ENCODE peak calls at places on chromosome 20, in six cellular contexts. C is CD8-positive, alpha-beta T cell; K is left ventricle myocardium inferior; N is mucosa of descending colon; X is PC-3; S is psoas muscle. I is an unnamed sample. For H3K4me1, the result is how much of the 10 kb centered on the place peaks cover.

GRCh38 chr20:1211954-1212497 is 8.8 kb downstream of the C20orf202 start:
- DNase-seq in C (no peak), K (no peak), N (no peak), X (no peak), S (no peak), I (no peak)

GRCh38 chr20:19212524-19213502 is at the start of gene SLC24A3:
- DNase-seq in C (no peak), K (peak), N (peak), X (peak), S (peak), I (no peak)

GRCh38 chr20:18225652-18226051 is 62.7 kb upstream of the ZNF133 start:
- DNase-seq in C (no peak), K (no peak), N (no peak), X (no peak), S (no peak), I (no peak)

GRCh38 chr20:57061058-57061900 is 205.2 kb downstream of the BMP7 start:
- DNase-seq in C (no peak), K (no peak), N (no peak), X (peak), S (no peak), I (no peak)

GRCh38 chr20:48198951-48199431 is 413.7 kb upstream of the SULF2 start:
- DNase-seq in C (no peak), K (no peak), N (no peak), X (peak), S (peak), I (no peak)

GRCh38 chr20:62571667-62572344 is 70.5 kb upstream of the SLCO4A1 start:
- DNase-seq in C (no peak), K (no peak), N (no peak), X (peak), S (peak), I (no peak)

GRCh38 chr20:35318502-35319157 is 26.4 kb upstream of the FAM83C start:
- DNase-seq in C (no peak), K (no peak), N (peak), X (peak), S (no peak), I (peak)

GRCh38 chr20:56091635-56092180 is 86.4 kb upstream of the CBLN4 start:
- DNase-seq in C (no peak), K (no peak), N (no peak), X (peak), S (no peak), I (no peak)

GRCh38 chr20:4645621-4646020 is 76.1 kb upstream of the PRND start:
- DNase-seq in C (no peak), K (no peak), N (no peak), X (no peak), S (no peak), I (no peak)

GRCh38 chr20:330233-331149 is 5.1 kb downstream of the SOX12 start:
- DNase-seq in C (no peak), K (no peak), N (no peak), X (peak), S (peak), I (peak)

GRCh38 chr20:31720486-31721407 is 1.9 kb downstream of the BCL2L1 start:
- DNase-seq in C (no peak), K (no peak), N (peak), X (peak), S (no peak), I (no peak)

GRCh38 chr20:8664778-8665177 is 404.1 kb upstream of the PLCB4 start:
- DNase-seq in C (no peak), K (no peak), N (no peak), X (no peak), S (no peak), I (no peak)

GRCh38 chr20:61217848-61218247 is 34.2 kb upstream of the CDH4 start:
- DNase-seq in C (no peak), K (no peak), N (no peak), X (no peak), S (no peak), I (no peak)

GRCh38 chr20:17925940-17926300 is 42.7 kb downstream of the SNX5 start:
- DNase-seq in C (no peak), K (no peak), N (no peak), X (no peak), S (no peak), I (no peak)

GRCh38 chr20:16173044-16173443 is 400.2 kb downstream of the KIF16B start:
- DNase-seq in C (no peak), K (no peak), N (no peak), X (peak), S (no peak), I (no peak)

GRCh38 chr20:16175322-16175721 is 397.9 kb downstream of the KIF16B start:
- DNase-seq in C (no peak), K (no peak), N (no peak), X (no peak), S (no peak), I (no peak)

GRCh38 chr20:16179919-16180318 is 393.3 kb downstream of the KIF16B start:
- DNase-seq in C (no peak), K (no peak), N (no peak), X (no peak), S (no peak), I (no peak)

DNA sequence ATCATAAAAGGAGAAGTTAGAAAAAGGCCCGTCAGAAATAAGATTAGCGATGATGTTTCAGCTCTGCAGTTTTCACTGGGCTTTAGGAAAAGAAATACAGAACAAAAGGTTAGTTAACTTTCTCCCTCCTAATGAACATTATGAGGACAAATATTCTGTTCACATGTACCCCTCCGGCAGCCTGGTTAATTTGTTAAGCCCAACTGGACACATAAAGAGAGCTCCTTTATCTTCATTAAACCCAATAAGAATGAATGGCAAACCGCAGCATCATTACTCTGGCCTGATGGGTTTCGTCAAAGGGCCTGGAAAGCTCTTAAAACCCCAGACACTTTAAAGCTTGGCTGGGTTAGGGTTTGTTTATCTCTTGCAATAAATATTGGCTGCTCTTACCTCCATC is 394.6 kb downstream of the KIF16B start:
- DNase-seq in C (no peak), K (no peak), N (no peak), X (no peak), S (no peak), I (no peak)
- H3K4me1 ChIP-seq in C (under half), K (under half), N (under half), X (under half), S (under half), I (under half)

GRCh38 chr20:53914091-53914860 is 156.1 kb downstream of the BCAS1 start:
- DNase-seq in C (no peak), K (no peak), N (no peak), X (peak), S (no peak), I (peak)

GRCh38 chr20:53914861-53915458 is 155.4 kb downstream of the BCAS1 start:
- DNase-seq in C (no peak), K (no peak), N (no peak), X (no peak), S (no peak), I (no peak)

GRCh38 chr20:53907968-53908751 is 162.2 kb downstream of the BCAS1 start:
- DNase-seq in C (no peak), K (no peak), N (no peak), X (no peak), S (no peak), I (no peak)

GRCh38 chr20:53910312-53911002 is 159.9 kb downstream of the BCAS1 start:
- DNase-seq in C (no peak), K (no peak), N (no peak), X (no peak), S (no peak), I (no peak)

DNA sequence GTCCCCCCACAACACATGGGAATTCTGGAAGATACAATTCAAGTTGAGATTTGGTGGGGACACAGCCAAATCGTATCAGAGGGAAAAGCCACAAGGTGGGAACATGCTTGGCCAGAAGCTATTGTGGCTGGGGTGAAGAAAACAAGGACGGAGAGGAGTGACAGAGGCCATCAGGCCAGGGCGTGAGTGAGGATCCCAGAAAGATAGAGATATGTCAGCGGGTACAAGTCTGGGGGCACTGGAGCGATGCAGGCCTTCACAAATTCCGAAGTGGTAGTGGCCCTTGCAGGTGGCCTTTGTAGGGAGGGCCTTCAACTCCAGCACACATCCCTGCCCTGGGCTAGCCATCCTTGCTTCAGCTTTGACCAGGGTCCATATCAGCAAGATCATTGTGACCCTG is 159.1 kb downstream of the BCAS1 start:
- DNase-seq in C (no peak), K (no peak), N (peak), X (no peak), S (no peak), I (no peak)
- H3K4me1 ChIP-seq in C (under half), K (under half), N (under half), X (half or more), S (under half), I (under half)

GRCh38 chr20:25543068-25543467 is 42.3 kb downstream of the NINL start:
- DNase-seq in C (no peak), K (no peak), N (no peak), X (peak), S (no peak), I (peak)
- H3K4me1 ChIP-seq in C (under half), K (under half), N (under half), X (under half), S (under half), I (under half)

DNA sequence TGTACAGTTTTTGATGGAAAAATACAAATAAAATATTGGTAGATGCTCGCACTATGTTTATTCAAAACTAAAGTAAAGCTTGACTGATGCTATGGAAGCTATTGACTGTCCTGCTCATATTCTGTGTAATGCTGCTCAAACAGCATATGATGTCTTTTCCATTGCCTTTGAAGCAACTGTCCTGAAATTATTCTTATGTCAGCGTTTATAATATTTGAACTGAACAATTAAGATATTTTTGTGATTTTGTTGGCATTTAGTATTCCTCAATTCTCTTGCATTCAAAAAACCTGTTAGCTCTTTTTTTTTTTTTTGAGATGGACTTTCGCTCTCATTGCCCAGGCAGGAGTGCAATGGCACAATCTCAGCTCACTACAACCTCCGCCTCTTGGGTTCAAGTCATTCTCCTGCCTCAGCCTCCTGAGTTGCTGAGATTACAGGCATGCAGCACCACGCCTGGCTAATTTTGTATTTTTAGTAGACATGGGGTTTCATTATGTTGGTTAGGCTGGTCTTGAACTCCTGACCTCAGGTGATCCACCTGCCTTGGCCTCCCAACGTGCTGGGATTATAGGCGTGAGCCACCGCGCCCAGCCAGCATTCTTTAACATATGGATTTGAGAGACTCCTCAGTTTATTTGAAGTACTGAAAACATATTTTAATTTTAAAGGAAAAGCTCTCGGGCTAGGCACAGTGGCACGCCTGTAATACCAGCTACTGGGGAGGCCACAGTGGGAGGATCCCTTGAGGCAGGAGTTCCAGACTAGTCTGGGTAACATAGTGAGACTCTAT is 5.3 kb upstream of the DNAAF9 start:
- DNase-seq in C (no peak), K (no peak), N (no peak), X (no peak), S (no peak), I (no peak)
- H3K4me1 ChIP-seq in C (under half), K (under half), N (under half), X (under half), S (under half), I (under half)

DNA sequence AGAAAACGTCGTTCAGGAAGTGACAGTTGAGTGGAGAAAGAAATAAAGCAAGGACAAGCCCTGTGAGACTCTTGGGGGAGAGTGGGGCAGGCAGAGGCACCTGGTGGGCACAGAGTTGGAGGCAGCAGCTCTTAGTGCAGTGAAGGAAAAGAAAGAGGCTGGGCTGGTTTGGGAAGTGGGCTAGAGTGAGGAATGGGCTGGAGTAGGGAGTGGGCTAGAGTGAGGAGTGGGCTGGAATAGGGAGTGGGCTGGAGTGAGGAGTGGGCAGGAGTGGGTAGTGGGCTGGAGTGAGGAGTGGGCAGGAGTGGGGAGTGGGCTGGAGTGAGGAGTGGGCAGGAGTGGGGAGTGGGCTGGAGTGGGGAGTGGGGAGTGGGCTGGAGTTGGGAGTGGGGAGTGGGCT is 43.7 kb upstream of the BCAS1 start:
- DNase-seq in C (no peak), K (no peak), N (peak), X (no peak), S (no peak), I (no peak)
- H3K4me1 ChIP-seq in C (under half), K (under half), N (under half), X (under half), S (under half), I (under half)

GRCh38 chr20:24828992-24829648 is 119.9 kb upstream of the CST7 start:
- DNase-seq in C (no peak), K (no peak), N (no peak), X (no peak), S (no peak), I (no peak)

GRCh38 chr20:24830649-24831048 is 118.4 kb upstream of the CST7 start:
- DNase-seq in C (no peak), K (no peak), N (no peak), X (no peak), S (no peak), I (no peak)

GRCh38 chr20:24827603-24828295 is 121.3 kb upstream of the CST7 start:
- DNase-seq in C (no peak), K (no peak), N (no peak), X (no peak), S (no peak), I (no peak)

GRCh38 chr20:24831232-24831631 is 117.8 kb upstream of the CST7 start:
- DNase-seq in C (no peak), K (no peak), N (no peak), X (no peak), S (no peak), I (no peak)

DNA sequence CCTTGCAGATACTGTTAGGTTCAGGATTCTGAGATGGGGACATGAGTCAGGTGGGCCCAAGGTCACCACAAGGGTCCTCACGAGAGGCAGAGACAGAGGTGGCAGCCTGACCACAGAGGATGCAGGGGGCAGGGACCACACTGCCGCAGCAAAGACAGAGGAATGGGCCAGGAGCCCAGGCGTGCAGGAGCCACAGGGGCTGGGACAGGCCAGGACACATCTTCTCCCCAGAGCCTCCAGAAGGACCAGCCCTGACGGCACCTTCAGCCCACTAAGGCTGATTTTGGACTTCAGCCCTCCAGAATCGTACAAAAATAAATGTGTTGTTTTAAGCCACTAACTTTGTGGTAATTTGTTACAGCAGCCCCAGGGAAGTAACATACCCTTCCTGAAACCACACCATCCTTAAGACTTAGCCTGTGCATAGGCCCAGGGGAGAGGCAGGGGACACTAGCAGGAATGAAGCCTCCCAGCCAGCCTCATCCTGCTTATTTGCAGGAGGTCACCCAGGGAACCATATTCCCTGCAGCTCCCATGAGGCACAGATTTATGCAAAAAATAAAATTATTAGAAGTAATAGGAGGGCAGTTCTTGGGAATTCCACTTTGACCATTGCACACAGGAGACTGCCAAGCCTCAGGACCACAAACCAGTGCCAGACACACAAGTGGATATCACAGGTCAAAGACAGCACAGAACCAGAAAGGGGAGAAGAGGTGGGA is 119.3 kb upstream of the CST7 start:
- DNase-seq in C (no peak), K (no peak), N (no peak), X (no peak), S (no peak), I (no peak)
- H3K4me1 ChIP-seq in C (under half), K (under half), N (under half), X (under half), S (under half), I (under half)